ENCODE peak calls at places on chromosomes 16 and 17, in four cellular contexts. K is neural progenitor cell, O is OCI-LY7, S is lung. D is an unnamed sample. For H3K4me1, the result is how much of the 10 kb centered on the place peaks cover.

GRCh38 chr17:10843806-10844205 is 5.9 kb upstream of the PIRT start:
- DNase-seq in K (no peak), S (no peak), O (no peak), D (no peak)

GRCh38 chr16:89357055-89357454 is 133.3 kb downstream of the ANKRD11 start:
- DNase-seq in S (no peak), O (no peak), K (no peak), D (no peak)

GRCh38 chr17:65556910-65557348 is 4.5 kb downstream of the AXIN2 start:
- DNase-seq in O (no peak), K (no peak), S (no peak), D (no peak)

GRCh38 chr17:48603959-48604769 is 622 bp downstream of the HOXB6 start:
- DNase-seq in S (no peak), K (no peak), O (no peak), D (no peak)

GRCh38 chr16:14015948-14016347 is 55.2 kb upstream of the MRTFB start:
- DNase-seq in S (no peak), O (no peak), K (no peak), D (no peak)

GRCh38 chr17:78253946-78254672 is 22.7 kb downstream of the TMEM235 start:
- DNase-seq in K (peak), S (peak), O (peak), D (no peak)

GRCh38 chr17:39841202-39841601 is 22.9 kb downstream of the IKZF3 start:
- DNase-seq in S (peak), O (no peak), K (no peak), D (no peak)

GRCh38 chr17:31811021-31811565 is 48.0 kb downstream of the COPRS start:
- DNase-seq in O (no peak), S (no peak), K (no peak), D (no peak)

GRCh38 chr17:20896153-20896649 is 146.6 kb downstream of the USP22 start:
- DNase-seq in S (peak), O (no peak), K (no peak), D (no peak)

GRCh38 chr17:18261146-18261515 is 669 bp downstream of the MIEF2 start:
- DNase-seq in S (peak), O (peak), K (peak), D (no peak)

DNA sequence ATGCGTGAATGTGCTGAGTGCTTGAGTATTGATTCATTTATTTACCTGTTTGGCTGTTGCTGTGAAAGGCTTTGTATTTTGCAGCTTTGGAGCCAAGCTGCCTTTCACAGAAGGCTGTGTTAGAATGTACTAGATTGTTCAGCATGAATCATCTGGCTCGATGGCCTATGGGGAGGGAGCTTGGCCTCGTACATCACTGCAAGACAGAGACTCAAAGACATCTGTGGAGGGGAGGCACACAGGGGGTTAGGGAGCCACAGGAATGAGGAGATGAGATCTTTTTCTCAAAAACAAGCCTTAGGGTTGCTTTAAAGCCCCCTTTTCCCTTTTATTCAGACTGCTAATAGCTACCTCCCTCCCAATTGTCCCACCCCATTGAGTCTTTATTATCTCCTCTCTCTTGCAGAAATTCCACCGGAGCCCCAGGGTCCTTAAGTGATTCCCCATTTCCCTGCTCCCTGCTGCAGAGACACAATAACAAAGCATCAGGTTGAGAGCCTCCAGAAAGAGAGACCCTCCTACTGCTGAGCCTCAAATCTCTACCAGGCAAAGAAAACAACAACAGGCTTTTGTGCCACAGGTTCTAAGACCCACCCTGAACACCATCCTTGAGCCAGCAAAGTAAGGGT is 307.2 kb downstream of the ABCC12 start:
- DNase-seq in S (peak), K (peak), O (no peak), D (no peak)
- H3K4me1 ChIP-seq in S (under half), K (under half), O (under half), D (under half)

DNA sequence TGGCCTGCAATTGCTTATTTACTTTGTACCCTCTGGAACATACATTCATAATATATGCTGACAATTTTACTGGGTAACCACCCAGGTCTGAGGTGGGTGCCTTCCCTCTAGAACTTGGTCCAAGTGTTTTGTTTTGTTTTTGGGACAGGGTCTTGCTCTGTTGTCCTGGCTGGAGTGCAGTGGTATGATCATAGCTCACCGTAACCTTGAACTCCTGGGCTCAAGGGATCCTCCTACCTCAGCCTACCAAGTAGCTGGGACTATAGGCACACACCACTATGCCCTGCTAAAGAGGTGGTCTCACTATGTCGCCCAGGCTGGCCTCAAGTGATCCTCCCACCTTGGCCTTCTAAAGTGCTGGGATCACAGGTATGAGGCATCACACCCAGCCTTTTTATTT is 11.2 kb upstream of the CTCF start:
- DNase-seq in S (no peak), K (no peak), O (no peak), D (no peak)
- H3K4me1 ChIP-seq in S (under half), K (under half), O (half or more), D (under half)

GRCh38 chr16:10878644-10879498 is 1.9 kb downstream of the CIITA start:
- DNase-seq in S (peak), K (peak), O (peak), D (no peak)

GRCh38 chr16:10876305-10876704 is 697 bp upstream of the CIITA start:
- DNase-seq in K (no peak), O (no peak), S (no peak), D (no peak)

GRCh38 chr16:10878328-10878643 is 1.3 kb downstream of the CIITA start:
- DNase-seq in O (no peak), S (no peak), K (no peak), D (no peak)

GRCh38 chr16:10876799-10877341 is at the start of gene CIITA:
- DNase-seq in O (peak), S (peak), K (no peak), D (peak)

GRCh38 chr16:10877472-10877946 is 507 bp downstream of the CIITA start:
- DNase-seq in K (no peak), O (peak), S (no peak), D (no peak)
- H3K4me1 ChIP-seq in K (under half), O (half or more), S (under half), D (under half)

GRCh38 chr16:17369441-17369951 is 101.3 kb downstream of the XYLT1 start:
- DNase-seq in O (peak), S (peak), K (no peak), D (peak)

GRCh38 chr16:17368951-17369350 is 101.8 kb downstream of the XYLT1 start:
- DNase-seq in K (no peak), S (no peak), O (no peak), D (no peak)

GRCh38 chr16:17372383-17372782 is 98.4 kb downstream of the XYLT1 start:
- DNase-seq in O (peak), S (no peak), K (no peak), D (no peak)

GRCh38 chr16:17370233-17371013 is 100.3 kb downstream of the XYLT1 start:
- DNase-seq in O (peak), K (no peak), S (no peak), D (no peak)

GRCh38 chr16:17371014-17371296 is 99.8 kb downstream of the XYLT1 start:
- DNase-seq in S (no peak), O (no peak), K (no peak), D (no peak)
- H3K4me1 ChIP-seq in S (under half), O (half or more), K (under half), D (under half)

GRCh38 chr16:75249441-75249840 is 2.0 kb downstream of the BCAR1 start:
- DNase-seq in S (no peak), O (no peak), K (no peak), D (no peak)
- H3K4me1 ChIP-seq in S (half or more), O (under half), K (under half), D (half or more)

DNA sequence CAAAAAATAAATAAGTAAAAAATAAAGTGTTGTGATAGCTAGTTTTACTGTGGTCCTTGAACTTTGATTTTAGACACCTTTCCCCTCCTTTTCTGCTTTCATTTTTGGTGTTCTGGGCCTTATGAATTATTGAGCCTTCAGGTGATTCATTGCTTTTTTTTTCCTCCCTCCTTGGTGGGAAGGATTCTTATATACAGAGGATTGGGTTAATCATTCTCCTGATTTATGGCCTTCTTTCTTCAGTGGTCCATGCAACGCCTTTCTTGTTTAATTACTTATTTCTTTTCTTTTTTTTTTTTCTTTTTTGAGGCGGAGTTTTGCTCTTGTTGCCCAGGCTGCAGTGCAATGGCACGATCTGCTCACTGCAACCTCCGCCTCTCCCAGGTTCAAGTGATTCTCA is 8.0 kb upstream of the MYL4 start:
- DNase-seq in K (no peak), S (no peak), O (no peak), D (no peak)
- H3K4me1 ChIP-seq in K (under half), S (under half), O (half or more), D (under half)

GRCh38 chr16:70577256-70577698 is 53.7 kb downstream of the SF3B3 start:
- DNase-seq in K (no peak), S (no peak), O (no peak), D (no peak)
- H3K4me1 ChIP-seq in K (under half), S (under half), O (under half), D (half or more)

D was measured in esophagus squamous epithelium.